ENCODE peak calls at places on chromosomes 7 and 10, in eight cellular contexts. X, L, J, E, O, V, A and H are unnamed samples. For H3K9me3, the result is how much of the 10 kb centered on the place peaks cover.

GRCh38 chr7:129949292-129950133 is 3.2 kb downstream of the UBE2H start:
- DNase-seq in X (peak), L (peak), J (no peak), E (peak), O (peak), V (no peak), A (peak), H (peak)

GRCh38 chr10:60031664-60032063 is 125.3 kb upstream of the CCDC6 start:
- DNase-seq in X (no peak), L (no peak), J (no peak), E (no peak), O (no peak), V (no peak), A (no peak), H (no peak)

GRCh38 chr7:1000594-1000935 is 17.6 kb downstream of the CYP2W1 start:
- DNase-seq in X (no peak), L (no peak), J (no peak), E (no peak), O (no peak), V (no peak), A (no peak), H (no peak)

GRCh38 chr10:93435621-93436385 is 46.3 kb downstream of the MYOF start:
- DNase-seq in X (no peak), L (peak), J (no peak), E (no peak), O (no peak), V (no peak), A (peak), H (no peak)

GRCh38 chr7:82530361-82530760 is 86.8 kb upstream of the CACNA2D1 start:
- DNase-seq in X (no peak), L (peak), J (no peak), E (no peak), O (no peak), V (no peak), A (peak), H (no peak)

GRCh38 chr7:101602484-101603241 is 26.4 kb downstream of the MYL10 start:
- DNase-seq in X (peak), L (peak), J (peak), E (peak), O (peak), V (peak), A (peak), H (peak)

GRCh38 chr7:155738652-155739537 is 73.4 kb downstream of the SHH start:
- DNase-seq in X (peak), L (peak), J (peak), E (peak), O (peak), V (peak), A (peak), H (peak)

GRCh38 chr7:18778594-18778993 is 283.0 kb downstream of the HDAC9 start:
- DNase-seq in X (no peak), L (peak), J (no peak), E (no peak), O (no peak), V (no peak), A (no peak), H (no peak)

GRCh38 chr10:23081891-23082290 is 13.5 kb upstream of the MSRB2 start:
- DNase-seq in X (no peak), L (no peak), J (no peak), E (no peak), O (no peak), V (no peak), A (no peak), H (no peak)

GRCh38 chr10:98460837-98461499 is 14.2 kb upstream of the HPS1 start:
- DNase-seq in X (no peak), L (peak), J (no peak), E (peak), O (peak), V (no peak), A (no peak), H (peak)

DNA sequence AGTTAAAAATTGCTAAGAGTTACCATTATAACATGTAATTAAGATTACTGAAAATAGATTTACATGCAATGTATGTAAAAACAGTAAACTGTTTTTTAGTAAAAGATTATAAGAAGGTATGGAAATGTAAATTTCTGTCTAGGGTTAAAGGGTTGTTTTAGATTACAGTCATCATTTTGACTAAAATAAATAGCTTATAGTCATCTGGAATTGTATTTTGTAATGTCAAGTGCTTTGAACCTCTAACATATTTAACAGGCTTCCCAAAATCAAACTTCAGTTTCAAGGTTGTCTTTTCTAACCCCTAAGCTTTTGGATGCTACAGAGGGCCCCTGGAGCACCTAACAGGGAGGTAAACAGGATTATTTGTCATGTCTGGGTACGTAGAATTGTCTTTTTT is 35.0 kb upstream of the ZNF746 start:
- DNase-seq in X (no peak), L (no peak), J (no peak), E (no peak), O (no peak), V (no peak), A (no peak), H (no peak)
- H3K9me3 ChIP-seq in X (under half), L (under half), J (half or more), E (under half), O (under half), V (half or more), A (under half), H (under half)

GRCh38 chr10:129556316-129556715 is 89.3 kb downstream of the MGMT start:
- DNase-seq in X (no peak), L (no peak), J (no peak), E (no peak), O (no peak), V (no peak), A (no peak), H (no peak)

GRCh38 chr10:129552119-129552518 is 85.1 kb downstream of the MGMT start:
- DNase-seq in X (no peak), L (no peak), J (no peak), E (no peak), O (no peak), V (no peak), A (no peak), H (no peak)

GRCh38 chr10:129550658-129551057 is 83.6 kb downstream of the MGMT start:
- DNase-seq in X (no peak), L (no peak), J (no peak), E (no peak), O (no peak), V (no peak), A (no peak), H (no peak)

GRCh38 chr10:129550111-129550510 is 83.1 kb downstream of the MGMT start:
- DNase-seq in X (no peak), L (no peak), J (no peak), E (no peak), O (no peak), V (no peak), A (no peak), H (no peak)

GRCh38 chr10:129553928-129554327 is 86.9 kb downstream of the MGMT start:
- DNase-seq in X (no peak), L (no peak), J (no peak), E (no peak), O (no peak), V (no peak), A (no peak), H (no peak)
- H3K27ac ChIP-seq in X (no peak), L (no peak), J (no peak), E (no peak), O (no peak), V (no peak), A (no peak), H (no peak)

GRCh38 chr7:158017226-158018060 is 570.2 kb downstream of the PTPRN2 start:
- DNase-seq in X (peak), L (no peak), J (no peak), E (no peak), O (no peak), V (no peak), A (no peak), H (no peak)
- H3K9me3 ChIP-seq in X (under half), L (under half), J (under half), E (under half), O (under half), V (under half), A (under half), H (under half)

DNA sequence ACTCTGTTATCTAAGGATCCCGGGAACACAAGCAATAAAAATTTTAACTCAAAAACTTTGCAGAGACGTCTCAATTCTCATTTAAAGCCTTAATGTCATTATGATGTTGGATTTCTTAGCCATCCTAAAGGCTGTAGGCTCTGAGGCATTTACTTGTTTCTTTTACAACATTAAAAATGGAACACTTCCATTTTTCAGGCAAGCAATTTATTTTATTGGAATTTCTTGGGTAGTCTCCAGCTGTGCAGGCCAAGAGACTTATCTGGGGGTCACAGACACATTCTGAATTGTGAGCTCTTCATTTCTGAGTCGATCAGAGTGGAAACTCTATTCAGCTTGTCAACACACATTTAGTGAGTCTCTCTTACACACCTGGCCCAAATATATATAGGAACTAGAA is 48.0 kb upstream of the KIF5B start:
- DNase-seq in X (no peak), L (peak), J (no peak), E (no peak), O (no peak), V (no peak), A (no peak), H (no peak)
- H3K27ac ChIP-seq in X (peak), L (no peak), J (no peak), E (no peak), O (no peak), V (no peak), A (no peak), H (no peak)

DNA sequence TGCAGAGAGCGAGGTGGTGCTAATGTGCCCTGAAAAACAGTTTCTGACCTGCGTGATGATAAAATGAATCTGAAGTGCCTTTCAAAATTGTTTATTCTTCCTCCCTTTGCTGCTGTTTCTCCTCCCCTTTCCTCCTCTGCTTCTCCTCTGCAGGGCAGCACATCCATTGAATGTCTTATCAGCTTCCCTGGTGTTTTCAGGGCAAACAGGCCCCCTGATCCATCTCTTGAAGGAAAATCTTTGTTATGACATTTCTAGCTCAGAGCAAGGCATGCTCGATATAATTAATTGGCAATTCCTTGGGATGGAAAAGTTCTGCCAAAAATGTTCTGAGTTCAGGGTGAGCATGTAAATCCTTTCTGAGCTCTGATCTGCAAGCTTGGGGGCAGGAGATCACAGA is 364.2 kb upstream of the ZNF32 start:
- DNase-seq in X (no peak), L (no peak), J (no peak), E (no peak), O (no peak), V (no peak), A (no peak), H (no peak)
- H3K9me3 ChIP-seq in X (under half), L (under half), J (under half), E (under half), O (under half), V (under half), A (under half), H (under half)